ENCODE peak calls at places on chromosome 1, in eight cellular contexts. X is GM12865, E is astrocyte of the spinal cord, A is spleen, G is neural crest cell, M is neural progenitor cell, L is tibial artery, P is A549. V is an unnamed sample.

GRCh38 chr1:234617986-234618725 is 8.2 kb upstream of the IRF2BP2 start:
- DNase-seq in P (no peak), E (peak; percentile 75), L (no peak), M (peak; percentile 51), G (no peak), X (no peak), A (no peak), V (no peak)

GRCh38 chr1:37394574-37395464 is 79.6 kb upstream of the ZC3H12A start:
- DNase-seq in P (peak; percentile 28), G (no peak), E (no peak), M (peak; percentile 86), A (no peak), L (no peak), X (no peak), V (no peak)

GRCh38 chr1:185561629-185562028 is 172.6 kb upstream of the HMCN1 start:
- DNase-seq in M (no peak), L (no peak), X (no peak), P (no peak), E (peak; percentile 79), A (no peak), G (no peak), V (no peak)

GRCh38 chr1:94022471-94023189 is 98.3 kb downstream of the ABCA4 start:
- DNase-seq in L (peak; percentile 71), P (peak; percentile 78), A (no peak), E (peak; percentile 97), X (no peak), M (no peak), G (no peak), V (no peak)

GRCh38 chr1:55639526-55639925 is 424.4 kb upstream of the USP24 start:
- DNase-seq in M (no peak), G (no peak), E (no peak), A (no peak), P (no peak), X (no peak), L (no peak), V (no peak)

GRCh38 chr1:93453911-93454310 is 6.0 kb downstream of the FNBP1L start:
- DNase-seq in L (no peak), E (no peak), A (no peak), G (no peak), P (no peak), X (no peak), M (no peak), V (no peak)

GRCh38 chr1:194347184-194347583 is 1160.8 kb upstream of the B3GALT2 start:
- DNase-seq in E (no peak), M (no peak), A (no peak), L (no peak), X (no peak), P (no peak), G (no peak), V (no peak)

GRCh38 chr1:25037174-25038074 is 107.3 kb upstream of the RUNX3 start:
- DNase-seq in E (peak; percentile 15), M (peak; percentile 70), L (no peak), P (peak; percentile 54), G (peak; percentile 47), A (peak; percentile 87), X (peak; percentile 80), V (peak; percentile 77)

GRCh38 chr1:194698908-194699318 is 1512.5 kb upstream of the B3GALT2 start:
- DNase-seq in M (no peak), L (no peak), P (no peak), X (peak; percentile 8), E (no peak), G (no peak), A (no peak), V (no peak)

GRCh38 chr1:38789498-38790169 is 69.9 kb downstream of the RRAGC start:
- DNase-seq in E (no peak), X (no peak), A (no peak), M (no peak), L (no peak), P (no peak), G (no peak), V (no peak)

GRCh38 chr1:154910851-154911250 is 25.7 kb downstream of the PMVK start:
- DNase-seq in E (no peak), A (peak; percentile 32), M (no peak), X (no peak), L (no peak), P (no peak), G (no peak), V (no peak)

GRCh38 chr1:83741348-83741747 is 257.6 kb downstream of the TTLL7 start:
- DNase-seq in X (no peak), L (no peak), G (peak; percentile 49), A (no peak), M (peak; percentile 91), P (no peak), E (no peak), V (no peak)

GRCh38 chr1:43835141-43836021 is 98.2 kb upstream of the ARTN start:
- DNase-seq in P (no peak), E (peak; percentile 96), A (no peak), M (no peak), G (no peak), L (no peak), X (no peak), V (no peak)

GRCh38 chr1:162200096-162200847 is 130.8 kb downstream of the NOS1AP start:
- DNase-seq in A (no peak), M (no peak), X (no peak), L (no peak), G (no peak), E (no peak), P (no peak), V (no peak)

GRCh38 chr1:183783896-183784637 is 20.9 kb upstream of the RGL1 start:
- DNase-seq in G (no peak), L (peak; percentile 32), M (no peak), X (no peak), P (no peak), A (no peak), E (peak; percentile 94), V (no peak)

GRCh38 chr1:228457396-228458176 is 29.6 kb upstream of the RNF187 start:
- DNase-seq in M (peak; percentile 98), P (peak; percentile 94), L (peak; percentile 89), A (peak; percentile 94), X (peak; percentile 97), E (peak; percentile 98), G (peak; percentile 82), V (peak; percentile 90)

GRCh38 chr1:235984041-235984820 is 80.7 kb downstream of the NID1 start:
- DNase-seq in G (no peak), X (no peak), A (no peak), M (no peak), E (peak; percentile 88), L (no peak), P (no peak), V (no peak)

GRCh38 chr1:172531846-172532699 is 877 bp upstream of the SUCO start:
- DNase-seq in G (peak; percentile 75), M (peak; percentile 96), X (peak; percentile 98), A (peak; percentile 87), P (peak; percentile 98), L (peak; percentile 94), E (peak; percentile 100), V (peak; percentile 88)

GRCh38 chr1:167500283-167500860 is 18.0 kb downstream of the CD247 start:
- DNase-seq in A (no peak), L (no peak), M (no peak), X (peak; percentile 40), P (no peak), G (no peak), E (no peak), V (peak; percentile 54)

DNA sequence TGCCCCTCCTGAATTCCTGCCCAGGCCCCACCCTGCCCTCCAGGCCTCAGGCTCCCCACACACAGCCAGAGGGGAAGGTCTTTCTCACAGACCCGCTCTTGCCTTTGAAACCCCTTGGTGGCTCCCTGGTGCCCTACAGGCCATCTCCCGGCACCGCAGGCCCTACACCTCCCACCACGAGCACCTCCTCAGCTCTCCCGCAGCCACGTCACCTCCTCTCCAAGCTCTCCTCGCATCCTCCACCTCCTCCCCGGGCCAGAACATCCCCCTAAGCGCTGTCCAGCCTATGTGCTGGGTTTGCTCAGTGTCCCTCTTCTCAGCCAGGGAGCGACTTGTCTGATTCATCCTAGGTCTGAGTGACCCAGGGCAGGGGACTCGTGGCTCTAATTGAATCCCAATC is 66.4 kb downstream of the DMRTB1 start:
- DNase-seq in A (no peak), M (peak; percentile 35), P (no peak), G (no peak), X (no peak), L (no peak), E (no peak), V (no peak)
- TF ChIP-seq CTCF in A (no peak), M (peak; percentile 18), P (no peak), G (no peak), X (no peak), L (no peak), E (no peak), V (no peak)

GRCh38 chr1:110320168-110320518 is 19.0 kb upstream of the RBM15 start:
- DNase-seq in E (no peak), X (no peak), G (no peak), L (no peak), P (no peak), M (no peak), A (no peak), V (no peak)
- TF ChIP-seq CTCF in E (no peak), X (no peak), G (no peak), L (no peak), P (no peak), M (no peak), A (no peak), V (no peak)

DNA sequence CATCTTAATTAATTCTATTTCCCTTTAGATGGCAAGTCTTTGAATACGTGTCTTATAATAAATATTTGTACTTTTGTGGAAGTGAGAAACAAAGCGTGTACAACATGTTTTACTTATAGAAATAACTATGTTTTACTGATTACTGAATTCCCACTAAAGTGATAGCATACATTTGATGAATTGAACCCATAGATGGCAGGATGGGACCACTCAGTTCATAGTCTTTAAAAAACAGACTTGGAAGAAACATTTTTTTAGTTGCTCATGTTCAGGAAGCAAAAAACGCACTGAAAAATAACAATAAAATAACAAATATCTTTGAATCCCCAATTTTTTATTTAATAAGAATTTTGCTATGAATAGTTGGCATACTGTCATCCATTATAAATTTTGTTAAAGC is 507.1 kb upstream of the ZRANB2 start:
- DNase-seq in L (no peak), A (no peak), M (peak; percentile 11), X (peak; percentile 6), E (peak; percentile 36), P (no peak), G (no peak), V (no peak)
- TF ChIP-seq CTCF in L (no peak), A (no peak), M (peak; percentile 59), X (no peak), E (peak; percentile 29), P (no peak), G (peak; percentile 60), V (peak; percentile 24)

GRCh38 chr1:186681136-186681535 is 913 bp upstream of the PTGS2 start:
- DNase-seq in A (no peak), X (no peak), E (peak; percentile 17), G (no peak), L (no peak), M (no peak), P (peak; percentile 23), V (no peak)

GRCh38 chr1:186680031-186681012 is at the start of gene PTGS2:
- DNase-seq in A (peak; percentile 89), G (peak; percentile 45), X (peak; percentile 88), P (peak; percentile 97), L (peak; percentile 88), E (peak; percentile 92), M (peak; percentile 88), V (peak; percentile 82)

GRCh38 chr1:186683637-186684410 is 3.6 kb upstream of the PTGS2 start:
- DNase-seq in X (peak; percentile 36), P (no peak), M (no peak), E (no peak), G (no peak), A (no peak), L (no peak), V (no peak)

GRCh38 chr1:186681806-186682205 is 1.6 kb upstream of the PTGS2 start:
- DNase-seq in L (no peak), G (no peak), M (no peak), E (no peak), X (no peak), P (peak; percentile 26), A (no peak), V (no peak)

GRCh38 chr1:186682721-186683120 is 2.5 kb upstream of the PTGS2 start:
- DNase-seq in X (no peak), E (peak; percentile 38), G (no peak), L (no peak), P (peak; percentile 25), M (no peak), A (no peak), V (no peak)
- TF ChIP-seq CTCF in X (no peak), E (peak; percentile 35), G (no peak), L (no peak), P (peak; percentile 75), M (peak; percentile 25), A (no peak), V (peak; percentile 37)